ENCODE peak calls at places on chromosomes 13 and 19, in five cellular contexts. G is ascending aorta, H is chondrocyte, B is lung, Z is nephron progenitor cell. M is an unnamed sample.

GRCh38 chr19:892243-892996 is 567 bp downstream of the MED16 start:
- DNase-seq in G (no peak), H (no peak), B (no peak), Z (peak), M (no peak)

GRCh38 chr13:43804461-43805070 is 17.8 kb upstream of the ENOX1 start:
- DNase-seq in G (no peak), H (no peak), B (no peak), Z (no peak), M (peak)

GRCh38 chr13:21683034-21683733 is 12.3 kb downstream of the FGF9 start:
- DNase-seq in G (no peak), H (no peak), B (no peak), Z (no peak), M (peak)

GRCh38 chr13:112849500-112849899 is 119.5 kb upstream of the MCF2L start:
- DNase-seq in G (no peak), H (no peak), B (peak), Z (no peak), M (no peak)

GRCh38 chr19:51094696-51095279 is 12.1 kb upstream of the KLK14 start:
- DNase-seq in G (no peak), H (no peak), B (no peak), Z (peak), M (no peak)

GRCh38 chr19:42288881-42289555 is 12.9 kb upstream of the PRR19 start:
- DNase-seq in G (no peak), H (no peak), B (no peak), Z (no peak), M (no peak)

GRCh38 chr19:12939908-12940533 is 1.6 kb downstream of the CALR start:
- DNase-seq in G (no peak), H (no peak), B (no peak), Z (no peak), M (no peak)

GRCh38 chr13:24184265-24184841 is 23.8 kb downstream of the SPATA13 start:
- DNase-seq in G (no peak), H (no peak), B (no peak), Z (no peak), M (no peak)

GRCh38 chr19:50434525-50434924 is 1.8 kb downstream of the MYBPC2 start:
- DNase-seq in G (no peak), H (no peak), B (no peak), Z (peak), M (no peak)

GRCh38 chr19:33486936-33487793 is 34.4 kb downstream of the PEPD start:
- DNase-seq in G (no peak), H (peak), B (no peak), Z (no peak), M (no peak)

GRCh38 chr13:111011899-111012298 is 97.0 kb upstream of the ANKRD10 start:
- DNase-seq in G (no peak), H (no peak), B (no peak), Z (no peak), M (peak)

GRCh38 chr19:10566408-10566657 is 523 bp upstream of the KRI1 start:
- DNase-seq in G (no peak), H (no peak), B (no peak), Z (no peak), M (no peak)

GRCh38 chr19:10565567-10566407 is at the start of gene KRI1:
- DNase-seq in G (peak), H (peak), B (peak), Z (peak), M (peak)

GRCh38 chr19:10566658-10567410 is 1.0 kb upstream of the KRI1 start:
- DNase-seq in G (peak), H (no peak), B (no peak), Z (no peak), M (no peak)

GRCh38 chr19:10562609-10563008 is 3.2 kb downstream of the KRI1 start:
- DNase-seq in G (no peak), H (no peak), B (no peak), Z (no peak), M (no peak)

GRCh38 chr19:10565028-10565566 is 713 bp downstream of the KRI1 start:
- DNase-seq in G (peak), H (no peak), B (no peak), Z (peak), M (no peak)
- TF ChIP-seq CTCF in G (no peak), H (no peak), B (no peak), Z (no peak), M (no peak)

DNA sequence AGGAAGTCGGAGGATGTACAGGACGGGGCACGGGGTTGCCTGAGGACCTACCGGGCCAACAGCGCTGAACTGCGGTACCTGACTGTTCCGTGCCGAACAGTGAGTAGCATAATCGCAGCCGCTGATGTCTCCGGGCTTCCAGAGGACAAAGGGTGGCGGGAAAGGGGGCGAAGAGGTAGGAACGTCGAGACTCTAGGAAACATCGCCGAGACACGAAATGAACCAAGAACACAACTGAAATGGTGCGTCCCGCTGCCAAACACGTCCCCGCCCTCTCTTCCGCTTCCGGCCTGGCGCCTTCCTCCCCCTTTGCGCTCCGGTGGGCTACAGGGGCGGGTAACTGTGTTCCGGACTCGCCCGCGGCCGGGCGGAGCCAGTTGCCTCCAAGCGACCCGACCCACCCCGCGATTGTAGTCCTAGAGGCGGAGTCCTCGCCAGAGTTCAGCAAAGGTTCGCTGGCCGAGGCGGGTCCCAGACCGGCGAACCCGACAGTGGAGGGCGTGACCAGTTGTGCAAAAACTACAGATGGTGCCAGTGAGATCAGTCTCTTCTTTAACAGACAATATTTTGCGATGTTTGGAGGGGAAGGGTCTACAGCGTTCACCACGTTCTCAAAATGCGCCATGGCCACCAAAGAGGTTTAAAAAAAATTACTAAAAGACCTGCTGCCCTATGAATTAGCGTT is at the start of gene MRPS31:
- DNase-seq in G (peak), H (peak), B (peak), Z (peak), M (peak)
- TF ChIP-seq CTCF in G (no peak), H (peak), B (no peak), Z (no peak), M (peak)

GRCh38 chr13:97308735-97309429 is 86.7 kb downstream of the MBNL2 start:
- DNase-seq in G (no peak), H (no peak), B (no peak), Z (no peak), M (peak)
- TF ChIP-seq CTCF in G (no peak), H (no peak), B (no peak), Z (no peak), M (no peak)

DNA sequence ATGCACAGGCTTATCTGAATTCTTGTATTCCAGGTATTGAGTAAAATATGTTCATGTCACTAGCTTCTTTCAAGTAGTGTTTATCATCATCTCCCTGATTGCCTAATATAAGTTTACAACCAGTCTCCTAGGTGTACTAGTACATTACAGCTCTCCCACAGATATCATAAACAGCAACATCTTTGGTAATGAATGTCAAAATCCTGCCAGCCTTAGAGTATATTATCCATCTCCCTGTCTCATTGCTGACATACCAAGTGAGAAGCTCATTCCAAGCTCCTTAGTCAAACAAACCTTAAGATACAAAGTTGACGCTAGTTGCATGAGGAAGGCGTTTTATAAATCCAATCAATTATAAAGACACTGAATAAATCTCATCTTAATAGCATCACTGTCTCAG is 689.1 kb upstream of the GPC6 start:
- DNase-seq in G (no peak), H (no peak), B (no peak), Z (no peak), M (no peak)
- TF ChIP-seq CTCF in G (no peak), H (no peak), B (no peak), Z (no peak), M (no peak)